ENCODE peak calls at places on chromosome 17, in seven cellular contexts. One of them, this sample, is unnamed.

GRCh38 chr17:36697907-36698526 is 96.6 kb downstream of the MRM1 start:
- DNase-seq in NCI-H748 treated with DMSO at 0.1 percent for 48 hours: no peak
- DNase-seq in BE2C: no peak
- DNase-seq in GM12865: no peak
- DNase-seq in pancreas: no peak
- DNase-seq in stimulated activated CD4-positive, alpha-beta T cell treated with anti-CD3 and anti-CD28 coated beads, Interleukin-2, amount 100 ng/mL, for 48 hours: no peak
- DNase-seq in skeletal muscle cell: no peak
- DNase-seq in this sample: no peak

GRCh38 chr17:1267471-1267947 is 2.7 kb upstream of the BHLHA9 start:
- DNase-seq in NCI-H748 treated with DMSO at 0.1 percent for 48 hours: no peak
- DNase-seq in BE2C: no peak
- DNase-seq in GM12865: no peak
- DNase-seq in pancreas: no peak
- DNase-seq in stimulated activated CD4-positive, alpha-beta T cell treated with anti-CD3 and anti-CD28 coated beads, Interleukin-2, amount 100 ng/mL, for 48 hours: no peak
- DNase-seq in skeletal muscle cell: no peak
- DNase-seq in this sample: peak

GRCh38 chr17:81244358-81245023 is 5.4 kb downstream of the NDUFAF8 start:
- DNase-seq in NCI-H748 treated with DMSO at 0.1 percent for 48 hours: no peak
- DNase-seq in BE2C: peak
- DNase-seq in GM12865: no peak
- DNase-seq in pancreas: peak
- DNase-seq in stimulated activated CD4-positive, alpha-beta T cell treated with anti-CD3 and anti-CD28 coated beads, Interleukin-2, amount 100 ng/mL, for 48 hours: no peak
- DNase-seq in skeletal muscle cell: no peak
- DNase-seq in this sample: no peak

GRCh38 chr17:40588557-40588956 is 23.3 kb upstream of the CCR7 start:
- DNase-seq in NCI-H748 treated with DMSO at 0.1 percent for 48 hours: no peak
- DNase-seq in BE2C: no peak
- DNase-seq in GM12865: no peak
- DNase-seq in pancreas: no peak
- DNase-seq in stimulated activated CD4-positive, alpha-beta T cell treated with anti-CD3 and anti-CD28 coated beads, Interleukin-2, amount 100 ng/mL, for 48 hours: no peak
- DNase-seq in skeletal muscle cell: no peak
- DNase-seq in this sample: no peak

GRCh38 chr17:45043268-45043681 is 8.2 kb downstream of the DCAKD start:
- DNase-seq in NCI-H748 treated with DMSO at 0.1 percent for 48 hours: no peak
- DNase-seq in BE2C: no peak
- DNase-seq in GM12865: no peak
- DNase-seq in pancreas: peak
- DNase-seq in stimulated activated CD4-positive, alpha-beta T cell treated with anti-CD3 and anti-CD28 coated beads, Interleukin-2, amount 100 ng/mL, for 48 hours: no peak
- DNase-seq in skeletal muscle cell: no peak
- DNase-seq in this sample: no peak

GRCh38 chr17:50133028-50133768 is 3.2 kb upstream of the SAMD14 start:
- DNase-seq in NCI-H748 treated with DMSO at 0.1 percent for 48 hours: no peak
- DNase-seq in BE2C: peak
- DNase-seq in GM12865: no peak
- DNase-seq in pancreas: no peak
- DNase-seq in stimulated activated CD4-positive, alpha-beta T cell treated with anti-CD3 and anti-CD28 coated beads, Interleukin-2, amount 100 ng/mL, for 48 hours: no peak
- DNase-seq in skeletal muscle cell: no peak
- DNase-seq in this sample: peak

GRCh38 chr17:11330871-11331270 is 89.9 kb downstream of the SHISA6 start:
- DNase-seq in NCI-H748 treated with DMSO at 0.1 percent for 48 hours: no peak
- DNase-seq in BE2C: no peak
- DNase-seq in GM12865: no peak
- DNase-seq in pancreas: no peak
- DNase-seq in stimulated activated CD4-positive, alpha-beta T cell treated with anti-CD3 and anti-CD28 coated beads, Interleukin-2, amount 100 ng/mL, for 48 hours: no peak
- DNase-seq in skeletal muscle cell: no peak
- DNase-seq in this sample: no peak

GRCh38 chr17:37131064-37131463 is 182.3 kb downstream of the AATF start:
- DNase-seq in NCI-H748 treated with DMSO at 0.1 percent for 48 hours: no peak
- DNase-seq in BE2C: no peak
- DNase-seq in GM12865: no peak
- DNase-seq in pancreas: no peak
- DNase-seq in stimulated activated CD4-positive, alpha-beta T cell treated with anti-CD3 and anti-CD28 coated beads, Interleukin-2, amount 100 ng/mL, for 48 hours: no peak
- DNase-seq in skeletal muscle cell: no peak
- DNase-seq in this sample: peak

GRCh38 chr17:62804822-62805221 is 3.3 kb downstream of the MARCHF10 start:
- DNase-seq in NCI-H748 treated with DMSO at 0.1 percent for 48 hours: no peak
- DNase-seq in BE2C: peak
- DNase-seq in GM12865: no peak
- DNase-seq in pancreas: no peak
- DNase-seq in stimulated activated CD4-positive, alpha-beta T cell treated with anti-CD3 and anti-CD28 coated beads, Interleukin-2, amount 100 ng/mL, for 48 hours: no peak
- DNase-seq in skeletal muscle cell: peak
- DNase-seq in this sample: peak

GRCh38 chr17:75876190-75876937 is 2.0 kb downstream of the TRIM47 start:
- DNase-seq in NCI-H748 treated with DMSO at 0.1 percent for 48 hours: no peak
- DNase-seq in BE2C: no peak
- DNase-seq in GM12865: peak
- DNase-seq in pancreas: peak
- DNase-seq in stimulated activated CD4-positive, alpha-beta T cell treated with anti-CD3 and anti-CD28 coated beads, Interleukin-2, amount 100 ng/mL, for 48 hours: peak
- DNase-seq in skeletal muscle cell: no peak
- DNase-seq in this sample: no peak

GRCh38 chr17:4369557-4370230 is 3.2 kb upstream of the UBE2G1 start:
- DNase-seq in NCI-H748 treated with DMSO at 0.1 percent for 48 hours: no peak
- DNase-seq in BE2C: no peak
- DNase-seq in GM12865: no peak
- DNase-seq in pancreas: no peak
- DNase-seq in stimulated activated CD4-positive, alpha-beta T cell treated with anti-CD3 and anti-CD28 coated beads, Interleukin-2, amount 100 ng/mL, for 48 hours: no peak
- DNase-seq in skeletal muscle cell: no peak
- DNase-seq in this sample: no peak

GRCh38 chr17:42255425-42255810 is 20.8 kb downstream of the STAT5B start:
- DNase-seq in NCI-H748 treated with DMSO at 0.1 percent for 48 hours: no peak
- DNase-seq in BE2C: no peak
- DNase-seq in GM12865: no peak
- DNase-seq in pancreas: no peak
- DNase-seq in stimulated activated CD4-positive, alpha-beta T cell treated with anti-CD3 and anti-CD28 coated beads, Interleukin-2, amount 100 ng/mL, for 48 hours: no peak
- DNase-seq in skeletal muscle cell: no peak
- DNase-seq in this sample: no peak

GRCh38 chr17:65053354-65053881 is 3.1 kb downstream of the GNA13 start:
- DNase-seq in NCI-H748 treated with DMSO at 0.1 percent for 48 hours: no peak
- DNase-seq in BE2C: no peak
- DNase-seq in GM12865: no peak
- DNase-seq in pancreas: no peak
- DNase-seq in stimulated activated CD4-positive, alpha-beta T cell treated with anti-CD3 and anti-CD28 coated beads, Interleukin-2, amount 100 ng/mL, for 48 hours: no peak
- DNase-seq in skeletal muscle cell: no peak
- DNase-seq in this sample: no peak

GRCh38 chr17:44086364-44087311 is 16.1 kb downstream of the G6PC3 start:
- DNase-seq in NCI-H748 treated with DMSO at 0.1 percent for 48 hours: no peak
- DNase-seq in BE2C: peak
- DNase-seq in GM12865: no peak
- DNase-seq in pancreas: no peak
- DNase-seq in stimulated activated CD4-positive, alpha-beta T cell treated with anti-CD3 and anti-CD28 coated beads, Interleukin-2, amount 100 ng/mL, for 48 hours: peak
- DNase-seq in skeletal muscle cell: peak
- DNase-seq in this sample: peak

GRCh38 chr17:33955461-33955860 is 299.6 kb upstream of the CCL2 start:
- DNase-seq in NCI-H748 treated with DMSO at 0.1 percent for 48 hours: no peak
- DNase-seq in BE2C: no peak
- DNase-seq in GM12865: no peak
- DNase-seq in pancreas: no peak
- DNase-seq in stimulated activated CD4-positive, alpha-beta T cell treated with anti-CD3 and anti-CD28 coated beads, Interleukin-2, amount 100 ng/mL, for 48 hours: no peak
- DNase-seq in skeletal muscle cell: no peak
- DNase-seq in this sample: no peak

GRCh38 chr17:182164-182751 is 808 bp upstream of the DOC2B start:
- DNase-seq in NCI-H748 treated with DMSO at 0.1 percent for 48 hours: no peak
- DNase-seq in BE2C: no peak
- DNase-seq in GM12865: no peak
- DNase-seq in pancreas: peak
- DNase-seq in stimulated activated CD4-positive, alpha-beta T cell treated with anti-CD3 and anti-CD28 coated beads, Interleukin-2, amount 100 ng/mL, for 48 hours: no peak
- DNase-seq in skeletal muscle cell: no peak
- DNase-seq in this sample: no peak

GRCh38 chr17:15343749-15344148 is 2.4 kb upstream of the TEKT3 start:
- DNase-seq in NCI-H748 treated with DMSO at 0.1 percent for 48 hours: no peak
- DNase-seq in BE2C: no peak
- DNase-seq in GM12865: no peak
- DNase-seq in pancreas: no peak
- DNase-seq in stimulated activated CD4-positive, alpha-beta T cell treated with anti-CD3 and anti-CD28 coated beads, Interleukin-2, amount 100 ng/mL, for 48 hours: no peak
- DNase-seq in skeletal muscle cell: peak
- DNase-seq in this sample: peak

GRCh38 chr17:50903604-50904521 is 37.7 kb upstream of the TOB1 start:
- DNase-seq in NCI-H748 treated with DMSO at 0.1 percent for 48 hours: no peak
- DNase-seq in BE2C: peak
- DNase-seq in GM12865: peak
- DNase-seq in pancreas: no peak
- DNase-seq in stimulated activated CD4-positive, alpha-beta T cell treated with anti-CD3 and anti-CD28 coated beads, Interleukin-2, amount 100 ng/mL, for 48 hours: no peak
- DNase-seq in skeletal muscle cell: peak
- DNase-seq in this sample: peak

GRCh38 chr17:82283208-82283749 is 9.8 kb upstream of the CSNK1D start:
- DNase-seq in NCI-H748 treated with DMSO at 0.1 percent for 48 hours: no peak
- DNase-seq in BE2C: peak
- DNase-seq in GM12865: no peak
- DNase-seq in pancreas: peak
- DNase-seq in stimulated activated CD4-positive, alpha-beta T cell treated with anti-CD3 and anti-CD28 coated beads, Interleukin-2, amount 100 ng/mL, for 48 hours: peak
- DNase-seq in skeletal muscle cell: peak
- DNase-seq in this sample: peak

GRCh38 chr17:68290955-68291835 is at the start of the genes ARSG and SLC16A6:
- DNase-seq in NCI-H748 treated with DMSO at 0.1 percent for 48 hours: peak
- DNase-seq in BE2C: peak
- DNase-seq in GM12865: peak
- DNase-seq in pancreas: peak
- DNase-seq in stimulated activated CD4-positive, alpha-beta T cell treated with anti-CD3 and anti-CD28 coated beads, Interleukin-2, amount 100 ng/mL, for 48 hours: peak
- DNase-seq in skeletal muscle cell: no peak
- DNase-seq in this sample: peak

GRCh38 chr17:28812980-28813377 is 29.6 kb downstream of the FAM222B start:
- DNase-seq in NCI-H748 treated with DMSO at 0.1 percent for 48 hours: no peak
- DNase-seq in BE2C: no peak
- DNase-seq in GM12865: no peak
- DNase-seq in pancreas: no peak
- DNase-seq in stimulated activated CD4-positive, alpha-beta T cell treated with anti-CD3 and anti-CD28 coated beads, Interleukin-2, amount 100 ng/mL, for 48 hours: no peak
- DNase-seq in skeletal muscle cell: no peak
- DNase-seq in this sample: no peak

GRCh38 chr17:50055055-50055425 is 870 bp upstream of the ITGA3 start:
- DNase-seq in NCI-H748 treated with DMSO at 0.1 percent for 48 hours: peak
- DNase-seq in BE2C: no peak
- DNase-seq in GM12865: no peak
- DNase-seq in pancreas: no peak
- DNase-seq in stimulated activated CD4-positive, alpha-beta T cell treated with anti-CD3 and anti-CD28 coated beads, Interleukin-2, amount 100 ng/mL, for 48 hours: no peak
- DNase-seq in skeletal muscle cell: no peak
- DNase-seq in this sample: peak

GRCh38 chr17:66654341-66654740 is 180.6 kb upstream of the CACNG5 start:
- DNase-seq in NCI-H748 treated with DMSO at 0.1 percent for 48 hours: no peak
- DNase-seq in BE2C: no peak
- DNase-seq in GM12865: no peak
- DNase-seq in pancreas: no peak
- DNase-seq in stimulated activated CD4-positive, alpha-beta T cell treated with anti-CD3 and anti-CD28 coated beads, Interleukin-2, amount 100 ng/mL, for 48 hours: no peak
- DNase-seq in skeletal muscle cell: peak
- DNase-seq in this sample: no peak

GRCh38 chr17:79909121-79909520 is 69.9 kb upstream of the CBX4 start:
- DNase-seq in NCI-H748 treated with DMSO at 0.1 percent for 48 hours: no peak
- DNase-seq in BE2C: no peak
- DNase-seq in GM12865: no peak
- DNase-seq in pancreas: peak
- DNase-seq in stimulated activated CD4-positive, alpha-beta T cell treated with anti-CD3 and anti-CD28 coated beads, Interleukin-2, amount 100 ng/mL, for 48 hours: no peak
- DNase-seq in skeletal muscle cell: no peak
- DNase-seq in this sample: no peak

GRCh38 chr17:63223212-63223911 is 222.7 kb downstream of the CYB561 start:
- DNase-seq in NCI-H748 treated with DMSO at 0.1 percent for 48 hours: no peak
- DNase-seq in BE2C: no peak
- DNase-seq in GM12865: no peak
- DNase-seq in pancreas: no peak
- DNase-seq in stimulated activated CD4-positive, alpha-beta T cell treated with anti-CD3 and anti-CD28 coated beads, Interleukin-2, amount 100 ng/mL, for 48 hours: no peak
- DNase-seq in skeletal muscle cell: no peak
- DNase-seq in this sample: no peak

GRCh38 chr17:17080181-17080631 is 37.9 kb downstream of the MPRIP start:
- DNase-seq in NCI-H748 treated with DMSO at 0.1 percent for 48 hours: no peak
- DNase-seq in BE2C: no peak
- DNase-seq in GM12865: no peak
- DNase-seq in pancreas: no peak
- DNase-seq in stimulated activated CD4-positive, alpha-beta T cell treated with anti-CD3 and anti-CD28 coated beads, Interleukin-2, amount 100 ng/mL, for 48 hours: no peak
- DNase-seq in skeletal muscle cell: no peak
- DNase-seq in this sample: no peak

GRCh38 chr17:47315451-47316266 is 8.1 kb upstream of the EFCAB13 start:
- DNase-seq in NCI-H748 treated with DMSO at 0.1 percent for 48 hours: peak
- DNase-seq in BE2C: peak
- DNase-seq in GM12865: peak
- DNase-seq in pancreas: no peak
- DNase-seq in stimulated activated CD4-positive, alpha-beta T cell treated with anti-CD3 and anti-CD28 coated beads, Interleukin-2, amount 100 ng/mL, for 48 hours: no peak
- DNase-seq in skeletal muscle cell: peak
- DNase-seq in this sample: peak

GRCh38 chr17:7136266-7136877 is 21.8 kb upstream of the ASGR2 start:
- DNase-seq in NCI-H748 treated with DMSO at 0.1 percent for 48 hours: peak
- DNase-seq in BE2C: peak
- DNase-seq in GM12865: peak
- DNase-seq in pancreas: peak
- DNase-seq in stimulated activated CD4-positive, alpha-beta T cell treated with anti-CD3 and anti-CD28 coated beads, Interleukin-2, amount 100 ng/mL, for 48 hours: peak
- DNase-seq in skeletal muscle cell: peak
- DNase-seq in this sample: peak

GRCh38 chr17:79944821-79945391 is 90.8 kb downstream of the TBC1D16 start:
- DNase-seq in NCI-H748 treated with DMSO at 0.1 percent for 48 hours: no peak
- DNase-seq in BE2C: peak
- DNase-seq in GM12865: no peak
- DNase-seq in pancreas: peak
- DNase-seq in stimulated activated CD4-positive, alpha-beta T cell treated with anti-CD3 and anti-CD28 coated beads, Interleukin-2, amount 100 ng/mL, for 48 hours: no peak
- DNase-seq in skeletal muscle cell: no peak
- DNase-seq in this sample: no peak

GRCh38 chr17:5631958-5632357 is 47.6 kb upstream of the NLRP1 start:
- DNase-seq in NCI-H748 treated with DMSO at 0.1 percent for 48 hours: no peak
- DNase-seq in BE2C: no peak
- DNase-seq in GM12865: no peak
- DNase-seq in pancreas: no peak
- DNase-seq in stimulated activated CD4-positive, alpha-beta T cell treated with anti-CD3 and anti-CD28 coated beads, Interleukin-2, amount 100 ng/mL, for 48 hours: no peak
- DNase-seq in skeletal muscle cell: no peak
- DNase-seq in this sample: no peak

GRCh38 chr17:34275881-34276280 is 5.9 kb downstream of the CCL7 start:
- DNase-seq in NCI-H748 treated with DMSO at 0.1 percent for 48 hours: no peak
- DNase-seq in BE2C: no peak
- DNase-seq in GM12865: no peak
- DNase-seq in pancreas: no peak
- DNase-seq in stimulated activated CD4-positive, alpha-beta T cell treated with anti-CD3 and anti-CD28 coated beads, Interleukin-2, amount 100 ng/mL, for 48 hours: no peak
- DNase-seq in skeletal muscle cell: peak
- DNase-seq in this sample: peak

GRCh38 chr17:75273968-75274708 is 3.1 kb upstream of the MIF4GD start:
- DNase-seq in NCI-H748 treated with DMSO at 0.1 percent for 48 hours: no peak
- DNase-seq in BE2C: peak
- DNase-seq in GM12865: no peak
- DNase-seq in pancreas: no peak
- DNase-seq in stimulated activated CD4-positive, alpha-beta T cell treated with anti-CD3 and anti-CD28 coated beads, Interleukin-2, amount 100 ng/mL, for 48 hours: no peak
- DNase-seq in skeletal muscle cell: peak
- DNase-seq in this sample: peak

GRCh38 chr17:39064374-39064773 is 87.1 kb downstream of the PLXDC1 start:
- DNase-seq in NCI-H748 treated with DMSO at 0.1 percent for 48 hours: no peak
- DNase-seq in BE2C: no peak
- DNase-seq in GM12865: no peak
- DNase-seq in pancreas: no peak
- DNase-seq in stimulated activated CD4-positive, alpha-beta T cell treated with anti-CD3 and anti-CD28 coated beads, Interleukin-2, amount 100 ng/mL, for 48 hours: no peak
- DNase-seq in skeletal muscle cell: peak
- DNase-seq in this sample: peak

This sample was measured in A172.